ENCODE peak calls at places on chromosomes 11 and 22, in five cellular contexts. One of them, this sample, is unnamed.

GRCh38 chr11:7495997-7496545 is 10.8 kb downstream of the OLFML1 start:
- DNase-seq in H1: no peak
- DNase-seq in HCT116: no peak
- DNase-seq in K562: no peak
- DNase-seq in HepG2: no peak
- DNase-seq in this sample: peak

GRCh38 chr11:16881766-16882165 is 132.4 kb downstream of the PLEKHA7 start:
- DNase-seq in H1: no peak
- DNase-seq in K562: no peak
- DNase-seq in HCT116: no peak
- DNase-seq in HepG2: no peak
- DNase-seq in this sample: no peak

GRCh38 chr22:22506736-22507135 is 1.8 kb downstream of the ZNF280B start:
- DNase-seq in HepG2: no peak
- DNase-seq in K562: no peak
- DNase-seq in H1: no peak
- DNase-seq in HCT116: no peak
- DNase-seq in this sample: no peak

GRCh38 chr11:134393638-134394037 is 18.4 kb downstream of the B3GAT1 start:
- DNase-seq in HCT116: peak
- DNase-seq in HepG2: peak
- DNase-seq in K562: peak
- DNase-seq in H1: no peak
- DNase-seq in this sample: no peak

GRCh38 chr11:61146413-61146812 is 14.8 kb downstream of the VPS37C start:
- DNase-seq in H1: no peak
- DNase-seq in HCT116: no peak
- DNase-seq in HepG2: no peak
- DNase-seq in K562: no peak
- DNase-seq in this sample: no peak

GRCh38 chr11:45512749-45513148 is 152.7 kb downstream of the CHST1 start:
- DNase-seq in K562: no peak
- DNase-seq in HCT116: no peak
- DNase-seq in HepG2: no peak
- DNase-seq in H1: no peak
- DNase-seq in this sample: no peak

GRCh38 chr11:17734986-17735822 is 623 bp downstream of the KCNC1 start:
- DNase-seq in K562: peak
- DNase-seq in HCT116: no peak
- DNase-seq in HepG2: peak
- DNase-seq in H1: no peak
- DNase-seq in this sample: no peak

GRCh38 chr11:3021125-3021524 is 29.0 kb upstream of the NAP1L4 start:
- DNase-seq in HepG2: peak
- DNase-seq in H1: no peak
- DNase-seq in K562: peak
- DNase-seq in HCT116: peak
- DNase-seq in this sample: no peak

GRCh38 chr11:16032974-16033373 is 323.4 kb downstream of the SOX6 start:
- DNase-seq in H1: no peak
- DNase-seq in K562: no peak
- DNase-seq in HepG2: no peak
- DNase-seq in HCT116: no peak
- DNase-seq in this sample: no peak

GRCh38 chr22:24049211-24049610 is 38.1 kb downstream of the CABIN1 start:
- DNase-seq in HepG2: no peak
- DNase-seq in HCT116: no peak
- DNase-seq in K562: no peak
- DNase-seq in H1: no peak
- DNase-seq in this sample: no peak

GRCh38 chr11:68810164-68810563 is 31.6 kb downstream of the CPT1A start:
- DNase-seq in HepG2: no peak
- DNase-seq in HCT116: no peak
- DNase-seq in K562: no peak
- DNase-seq in H1: no peak
- DNase-seq in this sample: no peak

GRCh38 chr11:75625970-75626691 is 42.7 kb downstream of the MAP6 start:
- DNase-seq in HepG2: no peak
- DNase-seq in H1: no peak
- DNase-seq in HCT116: no peak
- DNase-seq in K562: no peak
- DNase-seq in this sample: no peak

GRCh38 chr11:75371930-75372876 is 20.7 kb upstream of the ARRB1 start:
- DNase-seq in K562: no peak
- DNase-seq in H1: no peak
- DNase-seq in HCT116: no peak
- DNase-seq in HepG2: peak
- DNase-seq in this sample: no peak

GRCh38 chr22:20550851-20551744 is 43.7 kb downstream of the MED15 start:
- DNase-seq in HepG2: no peak
- DNase-seq in H1: no peak
- DNase-seq in K562: no peak
- DNase-seq in HCT116: no peak
- DNase-seq in this sample: peak

GRCh38 chr11:32852142-32852541 is 22.4 kb downstream of the PRRG4 start:
- DNase-seq in K562: no peak
- DNase-seq in HCT116: no peak
- DNase-seq in H1: no peak
- DNase-seq in HepG2: no peak
- DNase-seq in this sample: no peak

GRCh38 chr22:27416553-27417427 is 384.8 kb downstream of the MN1 start:
- DNase-seq in HCT116: no peak
- DNase-seq in K562: no peak
- DNase-seq in H1: peak
- DNase-seq in HepG2: no peak
- DNase-seq in this sample: no peak

GRCh38 chr22:45271667-45272188 is 13.0 kb upstream of the UPK3A start:
- DNase-seq in H1: no peak
- DNase-seq in HepG2: peak
- DNase-seq in K562: no peak
- DNase-seq in HCT116: no peak
- DNase-seq in this sample: no peak

GRCh38 chr11:64722141-64723050 is 601 bp downstream of the NRXN2 start:
- DNase-seq in HepG2: no peak
- DNase-seq in HCT116: no peak
- DNase-seq in H1: no peak
- DNase-seq in K562: no peak
- DNase-seq in this sample: no peak

GRCh38 chr11:108593214-108593909 is at the start of gene EXPH5:
- DNase-seq in HepG2: peak
- DNase-seq in K562: peak
- DNase-seq in HCT116: peak
- DNase-seq in H1: peak
- DNase-seq in this sample: peak

GRCh38 chr11:125916683-125917337 is 12.5 kb downstream of the DDX25 start:
- DNase-seq in K562: no peak
- DNase-seq in HCT116: no peak
- DNase-seq in HepG2: no peak
- DNase-seq in H1: no peak
- DNase-seq in this sample: no peak
- H3K27ac ChIP-seq in K562: no peak
- H3K27ac ChIP-seq in HCT116: no peak
- H3K27ac ChIP-seq in HepG2: no peak
- H3K27ac ChIP-seq in H1: no peak
- H3K27ac ChIP-seq in this sample: no peak

GRCh38 chr11:106827687-106828086 is 190.6 kb downstream of the GUCY1A2 start:
- DNase-seq in HepG2: no peak
- DNase-seq in K562: no peak
- DNase-seq in H1: no peak
- DNase-seq in HCT116: no peak
- DNase-seq in this sample: no peak

GRCh38 chr11:106828576-106828975 is 189.7 kb downstream of the GUCY1A2 start:
- DNase-seq in HCT116: no peak
- DNase-seq in HepG2: no peak
- DNase-seq in K562: no peak
- DNase-seq in H1: no peak
- DNase-seq in this sample: no peak

DNA sequence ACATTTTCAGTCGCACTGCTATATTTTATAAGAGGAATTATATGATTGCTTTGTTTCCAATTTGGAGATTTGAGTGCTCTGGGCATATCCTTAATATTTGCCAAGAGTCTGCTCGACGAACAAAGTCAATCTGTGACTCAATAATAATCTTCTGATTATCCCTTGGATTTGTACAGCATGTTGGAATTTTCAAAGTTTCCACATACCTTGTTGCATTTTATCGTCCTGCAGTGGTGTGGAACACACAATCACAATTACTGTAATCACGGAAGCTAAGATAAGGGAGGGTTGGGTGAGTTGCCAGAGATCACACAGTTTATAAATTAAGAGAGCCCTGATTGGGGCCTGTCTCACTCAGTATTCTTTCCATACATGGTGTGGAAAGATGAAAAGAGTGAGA is 189.3 kb downstream of the GUCY1A2 start:
- DNase-seq in HCT116: no peak
- DNase-seq in K562: no peak
- DNase-seq in HepG2: no peak
- DNase-seq in H1: no peak
- DNase-seq in this sample: no peak
- TF ChIP-seq SRF in HCT116: no peak
- TF ChIP-seq SRF in K562: no peak
- TF ChIP-seq SRF in HepG2: no peak
- TF ChIP-seq SRF in H1: no peak
- TF ChIP-seq SRF in this sample: no peak

GRCh38 chr11:112298535-112298934 is 37.9 kb upstream of the PLET1 start:
- DNase-seq in HCT116: no peak
- DNase-seq in H1: no peak
- DNase-seq in HepG2: no peak
- DNase-seq in K562: no peak
- DNase-seq in this sample: no peak

GRCh38 chr11:112304914-112305313 is 44.3 kb upstream of the PLET1 start:
- DNase-seq in HepG2: no peak
- DNase-seq in HCT116: no peak
- DNase-seq in K562: no peak
- DNase-seq in H1: no peak
- DNase-seq in this sample: no peak

GRCh38 chr11:112300094-112300786 is 39.6 kb upstream of the PLET1 start:
- DNase-seq in H1: no peak
- DNase-seq in K562: no peak
- DNase-seq in HepG2: no peak
- DNase-seq in HCT116: no peak
- DNase-seq in this sample: no peak

GRCh38 chr11:112297248-112297866 is 36.7 kb upstream of the PLET1 start:
- DNase-seq in H1: no peak
- DNase-seq in K562: no peak
- DNase-seq in HCT116: no peak
- DNase-seq in HepG2: no peak
- DNase-seq in this sample: no peak

GRCh38 chr11:112302226-112302868 is 41.7 kb upstream of the PLET1 start:
- DNase-seq in HCT116: no peak
- DNase-seq in HepG2: no peak
- DNase-seq in K562: peak
- DNase-seq in H1: no peak
- DNase-seq in this sample: no peak
- H3K27ac ChIP-seq in HCT116: no peak
- H3K27ac ChIP-seq in HepG2: no peak
- H3K27ac ChIP-seq in K562: no peak
- H3K27ac ChIP-seq in H1: no peak
- H3K27ac ChIP-seq in this sample: no peak

GRCh38 chr11:38503876-38504275 is 1905.8 kb upstream of the RAG2 start:
- DNase-seq in H1: no peak
- DNase-seq in K562: no peak
- DNase-seq in HepG2: no peak
- DNase-seq in HCT116: no peak
- DNase-seq in this sample: no peak

GRCh38 chr11:38498721-38499120 is 1900.7 kb upstream of the RAG2 start:
- DNase-seq in HCT116: no peak
- DNase-seq in H1: no peak
- DNase-seq in HepG2: no peak
- DNase-seq in K562: peak
- DNase-seq in this sample: no peak
- TF ChIP-seq SRF in HCT116: no peak
- TF ChIP-seq SRF in H1: no peak
- TF ChIP-seq SRF in HepG2: no peak
- TF ChIP-seq SRF in K562: no peak
- TF ChIP-seq SRF in this sample: no peak

DNA sequence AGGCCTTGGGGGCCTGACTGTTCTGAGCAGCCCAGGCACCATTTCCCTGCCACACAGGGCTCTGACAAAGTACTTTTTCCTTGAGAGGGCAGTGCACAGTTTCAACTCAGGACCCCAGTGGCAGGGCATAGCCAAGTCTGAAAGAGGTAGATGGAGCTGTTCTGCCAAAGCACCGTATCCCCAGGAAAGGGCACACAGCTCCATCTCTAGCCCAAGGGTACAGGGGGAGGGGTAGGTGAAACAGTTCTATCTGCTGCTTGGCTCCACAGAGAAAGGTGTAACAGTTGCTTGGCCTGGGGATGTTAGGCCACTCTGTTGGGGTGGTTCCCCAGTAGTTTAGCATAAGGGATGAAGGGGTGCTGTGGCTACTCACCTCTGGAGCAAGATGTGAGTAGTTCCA is 47.8 kb downstream of the GDPD4 start:
- DNase-seq in K562: no peak
- DNase-seq in HepG2: no peak
- DNase-seq in HCT116: no peak
- DNase-seq in H1: no peak
- DNase-seq in this sample: no peak
- H3K27ac ChIP-seq in K562: no peak
- H3K27ac ChIP-seq in HepG2: no peak
- H3K27ac ChIP-seq in HCT116: no peak
- H3K27ac ChIP-seq in H1: no peak
- H3K27ac ChIP-seq in this sample: no peak

DNA sequence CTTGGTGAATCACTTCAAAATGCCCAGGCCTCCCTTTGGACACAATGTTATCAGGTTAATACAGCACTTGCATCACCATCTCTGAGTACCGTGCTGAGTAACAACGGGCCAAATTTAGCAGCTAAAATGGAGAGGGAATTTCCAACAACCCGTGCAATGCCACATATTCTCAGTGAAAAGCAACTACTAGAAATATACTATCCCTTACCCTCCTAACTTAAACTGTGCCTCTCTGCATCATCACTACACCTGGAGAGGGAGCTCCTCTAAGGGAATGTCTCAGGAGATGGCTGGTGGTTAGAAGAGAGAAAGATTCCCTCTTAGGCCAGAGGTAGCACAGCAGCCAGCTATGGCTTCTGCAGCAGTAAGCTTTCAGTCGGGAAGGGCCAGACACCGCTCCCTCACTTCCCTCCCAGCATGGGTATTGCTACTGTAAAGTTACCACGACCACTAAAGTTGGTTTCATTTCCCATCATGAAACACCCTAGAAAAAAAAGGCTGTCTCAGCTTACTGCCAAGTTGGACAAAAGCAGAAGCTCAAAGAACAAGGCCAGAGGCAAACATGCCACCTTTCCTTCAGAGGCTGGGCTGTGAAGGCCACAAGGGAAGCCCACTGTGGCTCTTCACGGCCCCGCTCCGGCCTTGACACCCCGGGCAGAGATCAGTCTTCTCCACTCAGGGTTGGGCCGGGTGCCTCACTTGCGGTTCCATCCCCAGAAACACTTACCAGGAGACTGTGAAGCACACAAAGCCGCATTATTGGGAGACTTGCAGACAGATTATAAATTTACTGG is 3.9 kb downstream of the MAML2 start:
- DNase-seq in H1: no peak
- DNase-seq in HCT116: no peak
- DNase-seq in HepG2: peak
- DNase-seq in K562: no peak
- DNase-seq in this sample: peak
- TF ChIP-seq SRF in H1: no peak
- TF ChIP-seq SRF in HCT116: no peak
- TF ChIP-seq SRF in HepG2: no peak
- TF ChIP-seq SRF in K562: no peak
- TF ChIP-seq SRF in this sample: no peak

This sample was measured in GM12878.